ENCODE peak calls at places on chromosomes 1 and 21, in four cellular contexts. G, S, I and T are unnamed samples.

GRCh38 chr21:26795866-26796329 is 49.3 kb downstream of the ADAMTS1 start:
- DNase-seq in G (peak; percentile 32), S (peak; percentile 17), I (peak; percentile 40), T (peak; percentile 4)

GRCh38 chr1:64251971-64252370 is 48.5 kb downstream of the UBE2U start:
- DNase-seq in G (no peak), S (no peak), I (no peak), T (no peak)

GRCh38 chr1:203090667-203091320 is 5.0 kb upstream of the MYOG start:
- DNase-seq in G (peak; percentile 8), S (no peak), I (no peak), T (no peak)

GRCh38 chr1:211335507-211336157 is 9.0 kb downstream of the TRAF5 start:
- DNase-seq in G (no peak), S (no peak), I (no peak), T (no peak)

GRCh38 chr1:88145752-88146151 is 538.3 kb upstream of the PKN2 start:
- DNase-seq in G (no peak), S (no peak), I (no peak), T (no peak)

GRCh38 chr1:100360790-100361232 is 8.5 kb downstream of the CDC14A start:
- DNase-seq in G (peak; percentile 71), S (peak; percentile 83), I (peak; percentile 17), T (no peak)

GRCh38 chr1:226568077-226568831 is 19.7 kb downstream of the STUM start:
- DNase-seq in G (no peak), S (no peak), I (no peak), T (peak; percentile 35)

GRCh38 chr1:9766759-9767442 is 56.9 kb downstream of the CLSTN1 start:
- DNase-seq in G (no peak), S (no peak), I (peak; percentile 49), T (peak; percentile 55)

GRCh38 chr1:154999651-155000474 is 2.7 kb upstream of the ZBTB7B start:
- DNase-seq in G (peak; percentile 65), S (no peak), I (no peak), T (peak; percentile 50)

GRCh38 chr1:21324368-21325137 is 34.3 kb upstream of the ECE1 start:
- DNase-seq in G (peak; percentile 89), S (peak; percentile 31), I (peak; percentile 68), T (peak; percentile 75)

GRCh38 chr1:41740630-41741239 is 178.0 kb downstream of the HIVEP3 start:
- DNase-seq in G (no peak), S (no peak), I (no peak), T (no peak)

GRCh38 chr1:160428655-160429054 is 28.3 kb downstream of the VANGL2 start:
- DNase-seq in G (peak; percentile 66), S (peak; percentile 26), I (peak; percentile 54), T (peak; percentile 64)

GRCh38 chr1:235049217-235049616 is 79.4 kb downstream of the TOMM20 start:
- DNase-seq in G (no peak), S (no peak), I (no peak), T (no peak)

GRCh38 chr1:246597340-246597739 is 31.1 kb downstream of the CNST start:
- DNase-seq in G (peak; percentile 41), S (no peak), I (no peak), T (peak; percentile 73)

GRCh38 chr1:175572932-175573871 is 170.2 kb downstream of the TNR start:
- DNase-seq in G (no peak), S (peak; percentile 99), I (no peak), T (no peak)

GRCh38 chr1:22841754-22842370 is 130.8 kb downstream of the LACTBL1 start:
- DNase-seq in G (no peak), S (peak; percentile 95), I (no peak), T (no peak)

GRCh38 chr1:201019321-201019977 is 4.1 kb downstream of the KIF21B start:
- DNase-seq in G (peak; percentile 75), S (no peak), I (peak; percentile 92), T (peak; percentile 60)

GRCh38 chr1:11216074-11216473 is 26.9 kb downstream of the ANGPTL7 start:
- DNase-seq in G (no peak), S (no peak), I (no peak), T (no peak)

GRCh38 chr1:172827841-172828240 is 168.9 kb downstream of the FASLG start:
- DNase-seq in G (no peak), S (no peak), I (no peak), T (no peak)

GRCh38 chr21:27371065-27371464 is 404.2 kb upstream of the ADAMTS5 start:
- DNase-seq in G (no peak), S (no peak), I (no peak), T (no peak)